ENCODE peak calls at places on chromosomes 16 and 17, in five cellular contexts. D is HCT116, W is keratinocyte, I is fibroblast of lung, Y is H9. B is an unnamed sample.

GRCh38 chr16:66490774-66491715 is 58.9 kb downstream of the TK2 start:
- DNase-seq in Y (no peak), I (no peak), D (no peak), W (no peak), B (no peak)

GRCh38 chr17:81329279-81329926 is 34.3 kb upstream of the SLC38A10 start:
- DNase-seq in I (peak; percentile 87), D (peak; percentile 91), W (peak; percentile 94), Y (peak; percentile 94), B (peak; percentile 81)

GRCh38 chr16:72291531-72291981 is 119.6 kb upstream of the PMFBP1 start:
- DNase-seq in I (peak; percentile 95), W (peak; percentile 59), D (peak; percentile 76), Y (no peak), B (peak; percentile 94)

GRCh38 chr17:31490991-31491793 is 99.7 kb downstream of the RAB11FIP4 start:
- DNase-seq in W (no peak), Y (no peak), D (no peak), I (no peak), B (no peak)

GRCh38 chr17:56478836-56479447 is 114.6 kb upstream of the NOG start:
- DNase-seq in Y (peak; percentile 52), D (peak; percentile 58), W (no peak), I (peak; percentile 27), B (peak; percentile 6)

GRCh38 chr17:48587276-48588073 is 2.6 kb downstream of the HOXB3 start:
- DNase-seq in W (no peak), I (peak; percentile 90), Y (no peak), D (no peak), B (no peak)

GRCh38 chr16:88437367-88437964 is 15.6 kb upstream of the ZFPM1 start:
- DNase-seq in D (peak; percentile 37), I (peak; percentile 26), Y (peak; percentile 88), W (no peak), B (no peak)

GRCh38 chr17:59652119-59652518 is 32.4 kb downstream of the CLTC start:
- DNase-seq in D (no peak), I (peak; percentile 83), W (no peak), Y (no peak), B (peak; percentile 74)

GRCh38 chr17:48104440-48104839 is 3.1 kb upstream of the SNX11 start:
- DNase-seq in Y (no peak), I (no peak), D (no peak), W (no peak), B (no peak)

GRCh38 chr17:69879576-69879975 is 195.4 kb upstream of the KCNJ16 start:
- DNase-seq in Y (no peak), I (no peak), D (no peak), W (no peak), B (no peak)

GRCh38 chr16:70770968-70771552 is 29.9 kb downstream of the VAC14 start:
- DNase-seq in I (peak; percentile 59), Y (peak; percentile 70), D (peak; percentile 32), W (no peak), B (no peak)

GRCh38 chr17:40016692-40017000 is 1.4 kb downstream of the CSF3 start:
- DNase-seq in I (no peak), D (no peak), W (no peak), Y (no peak), B (no peak)

GRCh38 chr16:726438-727290 is at the start of the genes CCDC78 and HAGHL:
- DNase-seq in Y (peak; percentile 85), I (peak; percentile 40), W (no peak), D (no peak), B (no peak)

GRCh38 chr17:1965556-1966273 is 59.4 kb downstream of the RTN4RL1 start:
- DNase-seq in W (no peak), I (no peak), Y (no peak), D (no peak), B (peak; percentile 32)

GRCh38 chr16:75471723-75472634 is 7.5 kb upstream of the TMEM170A start:
- DNase-seq in D (no peak), I (peak; percentile 71), Y (peak; percentile 62), W (no peak), B (peak; percentile 28)

GRCh38 chr16:57941016-57941656 is 29.8 kb downstream of the CNGB1 start:
- DNase-seq in I (peak; percentile 14), Y (no peak), W (no peak), D (no peak), B (peak; percentile 21)

GRCh38 chr16:19071811-19072777 is 4.7 kb downstream of the COQ7 start:
- DNase-seq in I (peak; percentile 61), Y (peak; percentile 72), W (no peak), D (peak; percentile 47), B (peak; percentile 11)

GRCh38 chr16:20901068-20901440 is 483 bp downstream of the LYRM1 start:
- DNase-seq in I (no peak), W (no peak), Y (no peak), D (no peak), B (no peak)

GRCh38 chr17:82338858-82339633 is 5.5 kb upstream of the SECTM1 start:
- DNase-seq in D (peak; percentile 72), I (peak; percentile 60), W (peak; percentile 33), Y (no peak), B (peak; percentile 65)
- H3K9ac ChIP-seq in D (peak overlapping the region; percentile 70), I (no peak overlapping the region), W (peak overlapping the region; percentile 74), Y (no peak overlapping the region), B (peak overlapping the region; percentile 62)

DNA sequence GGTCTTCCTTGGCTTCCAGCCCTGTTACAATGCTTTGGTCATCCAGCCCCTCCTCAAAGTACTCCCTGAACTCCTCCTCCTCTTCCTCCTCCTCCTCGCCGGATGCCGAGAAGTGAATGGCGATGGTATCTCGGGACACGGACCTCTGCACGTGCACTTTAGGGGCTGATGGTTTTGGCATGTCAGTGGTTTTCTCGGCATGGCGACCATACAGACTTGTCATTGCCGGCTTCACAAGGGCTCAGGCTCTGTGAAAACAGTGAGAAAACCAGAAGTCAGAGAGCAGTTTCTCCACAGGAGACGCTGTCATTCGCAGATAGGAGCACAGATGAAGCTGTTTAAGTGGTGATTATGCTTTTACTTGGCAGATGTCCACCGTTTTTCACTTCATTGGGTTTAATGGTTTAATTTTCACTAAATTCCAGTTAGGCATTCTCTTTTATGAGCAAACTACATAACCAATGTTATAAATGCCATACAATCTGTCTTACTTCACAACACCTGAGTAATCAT is 49.0 kb downstream of the TEX2 start:
- DNase-seq in D (no peak), W (no peak), Y (no peak), I (no peak), B (peak; percentile 67)
- H3K9ac ChIP-seq in D (no peak overlapping the region), W (no peak overlapping the region), Y (no peak overlapping the region), I (no peak overlapping the region), B (no peak overlapping the region)

GRCh38 chr17:17926036-17926435 is 46.2 kb downstream of the TOM1L2 start:
- DNase-seq in I (no peak), D (no peak), W (no peak), Y (no peak), B (no peak)
- H3K9ac ChIP-seq in I (no peak overlapping the region), D (no peak overlapping the region), W (no peak overlapping the region), Y (no peak overlapping the region), B (no peak overlapping the region)

GRCh38 chr17:4444782-4445473 is 11.2 kb downstream of the SPNS3 start:
- DNase-seq in W (no peak), I (no peak), Y (no peak), D (no peak), B (no peak)
- H3K9ac ChIP-seq in W (no peak overlapping the region), I (no peak overlapping the region), Y (no peak overlapping the region), D (no peak overlapping the region), B (no peak overlapping the region)

DNA sequence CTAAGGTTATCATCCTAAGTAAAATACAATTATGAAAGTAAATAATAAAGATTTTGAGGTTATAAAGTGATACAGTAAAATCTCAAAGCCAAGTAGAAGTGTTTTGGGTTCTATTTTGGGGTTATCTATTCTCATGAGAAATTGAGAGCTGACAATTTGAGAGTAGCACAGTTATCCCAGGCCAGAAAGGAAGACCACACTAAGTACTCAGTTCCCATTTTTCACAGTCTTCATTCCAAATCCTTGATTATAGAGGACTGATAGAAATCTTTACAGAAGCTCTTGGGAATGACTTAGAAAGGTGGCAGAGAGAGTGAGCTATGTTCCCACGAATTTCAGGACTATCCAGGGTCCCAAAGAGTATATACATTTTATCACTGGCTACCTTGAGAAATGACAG is 4.6 kb downstream of the GFOD2 start:
- DNase-seq in Y (no peak), I (no peak), W (no peak), D (no peak), B (no peak)
- H3K9ac ChIP-seq in Y (no peak overlapping the region), I (no peak overlapping the region), W (no peak overlapping the region), D (no peak overlapping the region), B (no peak overlapping the region)

GRCh38 chr17:28907052-28907438 is 4.2 kb upstream of the DHRS13 start:
- DNase-seq in D (no peak), I (no peak), Y (no peak), W (no peak), B (no peak)

GRCh38 chr17:28904800-28905199 is 1.9 kb upstream of the DHRS13 start:
- DNase-seq in Y (no peak), I (no peak), D (no peak), W (no peak), B (no peak)

GRCh38 chr17:28908640-28909098 is 5.8 kb upstream of the DHRS13 start:
- DNase-seq in I (peak; percentile 88), W (no peak), Y (no peak), D (no peak), B (peak; percentile 61)

GRCh38 chr17:28907709-28908475 is 5.0 kb upstream of the DHRS13 start:
- DNase-seq in Y (no peak), W (no peak), I (peak; percentile 66), D (no peak), B (no peak)

GRCh38 chr17:28906276-28907051 is 3.6 kb upstream of the DHRS13 start:
- DNase-seq in W (no peak), Y (no peak), I (no peak), D (no peak), B (no peak)
- H3K9ac ChIP-seq in W (no peak overlapping the region), Y (no peak overlapping the region), I (no peak overlapping the region), D (no peak overlapping the region), B (no peak overlapping the region)

B was measured in astrocyte.